ENCODE peak calls at places on chromosome 21, in four cellular contexts. One of them, this sample, is unnamed.

GRCh38 chr21:33541105-33541711 is 709 bp downstream of the GART start:
- DNase-seq in K562: peak
- DNase-seq in A549: peak
- DNase-seq in HepG2: peak
- DNase-seq in this sample: no peak

GRCh38 chr21:43688906-43689305 is 29.5 kb downstream of the RRP1B start:
- DNase-seq in K562: no peak
- DNase-seq in A549: no peak
- DNase-seq in HepG2: no peak
- DNase-seq in this sample: no peak

GRCh38 chr21:33901421-33902288 is 13.9 kb downstream of the ATP5PO start:
- DNase-seq in K562: peak
- DNase-seq in A549: peak
- DNase-seq in HepG2: peak
- DNase-seq in this sample: peak

GRCh38 chr21:18245493-18245967 is 897 bp downstream of the CHODL start:
- DNase-seq in K562: no peak
- DNase-seq in A549: no peak
- DNase-seq in HepG2: peak
- DNase-seq in this sample: no peak

GRCh38 chr21:26506951-26507350 is 66.1 kb downstream of the CYYR1 start:
- DNase-seq in K562: no peak
- DNase-seq in HepG2: no peak
- DNase-seq in A549: no peak
- DNase-seq in this sample: no peak

GRCh38 chr21:35328856-35329455 is 279.9 kb upstream of the RUNX1 start:
- DNase-seq in K562: no peak
- DNase-seq in A549: no peak
- DNase-seq in HepG2: no peak
- DNase-seq in this sample: no peak

GRCh38 chr21:28938726-28939125 is 54.0 kb downstream of the LTN1 start:
- DNase-seq in K562: no peak
- DNase-seq in HepG2: no peak
- DNase-seq in A549: no peak
- DNase-seq in this sample: no peak

GRCh38 chr21:26391166-26391565 is 181.9 kb downstream of the CYYR1 start:
- DNase-seq in HepG2: no peak
- DNase-seq in K562: no peak
- DNase-seq in A549: peak
- DNase-seq in this sample: no peak

GRCh38 chr21:29991624-29992023 is 51.8 kb upstream of the GRIK1 start:
- DNase-seq in K562: no peak
- DNase-seq in A549: no peak
- DNase-seq in HepG2: no peak
- DNase-seq in this sample: peak
- TF ChIP-seq CTCF in K562: no peak
- TF ChIP-seq CTCF in A549: no peak
- TF ChIP-seq CTCF in HepG2: no peak
- TF ChIP-seq CTCF in this sample: no peak

DNA sequence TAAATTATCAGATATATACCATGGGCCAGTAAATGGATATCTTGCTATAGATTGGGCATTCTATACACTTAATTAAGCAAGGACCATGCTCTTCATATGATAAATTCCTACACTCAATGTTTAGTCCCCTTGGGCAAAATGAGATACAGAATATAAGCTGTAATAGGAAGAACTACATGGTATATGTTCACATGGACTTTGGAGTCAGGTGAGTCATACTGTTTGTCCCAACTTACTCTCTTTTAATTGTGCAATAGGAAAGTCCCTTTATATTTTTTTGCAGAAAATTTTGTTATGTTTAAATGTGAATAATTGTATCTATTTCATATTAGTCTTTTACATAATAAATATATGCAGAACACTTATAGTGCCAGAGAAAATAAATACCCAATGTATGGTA is 820.2 kb upstream of the ADAMTS5 start:
- DNase-seq in A549: no peak
- DNase-seq in K562: no peak
- DNase-seq in HepG2: no peak
- DNase-seq in this sample: no peak
- TF ChIP-seq HMGXB4 in A549: no peak
- TF ChIP-seq HMGXB4 in K562: no peak
- TF ChIP-seq HMGXB4 in HepG2: no peak
- TF ChIP-seq HMGXB4 in this sample: no peak

DNA sequence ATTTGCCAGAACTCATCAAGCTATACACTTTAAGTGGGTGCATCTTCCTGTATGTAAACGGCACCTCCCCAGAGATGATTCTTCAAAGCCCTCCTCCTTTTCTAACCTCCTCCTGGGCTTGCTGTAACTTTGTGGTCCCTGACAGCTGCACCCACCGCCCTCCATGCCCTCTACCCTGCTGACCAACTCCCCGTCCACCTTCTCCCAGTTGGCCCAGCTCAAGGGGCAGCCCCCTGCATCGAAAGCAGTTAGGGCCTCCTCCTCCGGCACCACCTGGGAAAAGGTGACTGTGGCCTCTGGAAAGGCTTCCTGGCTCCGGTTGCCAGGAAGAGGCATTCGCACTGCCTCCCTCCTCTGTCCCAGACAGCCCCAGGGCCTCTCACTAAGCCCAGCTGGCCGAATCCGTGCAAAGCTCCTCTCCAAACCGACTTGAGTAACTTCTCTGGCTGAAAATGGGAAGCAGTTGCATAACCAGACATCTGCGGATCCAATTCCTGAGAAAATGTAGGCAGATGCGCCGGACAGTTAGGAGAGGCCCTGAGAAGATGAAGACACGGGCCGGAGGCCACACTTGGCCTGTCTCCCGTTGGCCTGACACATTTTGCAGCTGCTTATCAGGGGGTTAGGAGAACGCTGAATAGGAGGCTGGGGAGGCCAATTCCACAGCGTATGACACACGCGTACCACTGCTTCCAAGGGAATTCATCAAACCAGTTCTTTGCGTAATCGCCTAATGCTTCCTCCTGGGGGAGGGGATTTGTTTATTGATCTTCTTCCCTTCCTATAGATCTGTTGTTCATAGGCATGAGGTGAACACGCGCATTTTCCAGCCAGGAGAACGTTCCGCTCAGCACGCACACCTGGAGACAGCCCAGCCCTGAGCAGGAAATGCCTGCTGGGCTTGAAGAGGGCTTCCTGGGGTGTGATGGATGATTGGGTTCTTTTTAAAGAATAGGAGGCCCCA is 48.7 kb upstream of the COL6A2 start:
- DNase-seq in A549: no peak
- DNase-seq in HepG2: no peak
- DNase-seq in K562: no peak
- DNase-seq in this sample: no peak
- TF ChIP-seq ESRRA in A549: no peak
- TF ChIP-seq ESRRA in HepG2: no peak
- TF ChIP-seq ESRRA in K562: no peak
- TF ChIP-seq ESRRA in this sample: no peak

GRCh38 chr21:15894596-15894995 is 164.8 kb downstream of the USP25 start:
- DNase-seq in HepG2: no peak
- DNase-seq in A549: no peak
- DNase-seq in K562: no peak
- DNase-seq in this sample: no peak
- TF ChIP-seq CTCF in HepG2: no peak
- TF ChIP-seq CTCF in A549: no peak
- TF ChIP-seq CTCF in K562: peak
- TF ChIP-seq CTCF in this sample: no peak

DNA sequence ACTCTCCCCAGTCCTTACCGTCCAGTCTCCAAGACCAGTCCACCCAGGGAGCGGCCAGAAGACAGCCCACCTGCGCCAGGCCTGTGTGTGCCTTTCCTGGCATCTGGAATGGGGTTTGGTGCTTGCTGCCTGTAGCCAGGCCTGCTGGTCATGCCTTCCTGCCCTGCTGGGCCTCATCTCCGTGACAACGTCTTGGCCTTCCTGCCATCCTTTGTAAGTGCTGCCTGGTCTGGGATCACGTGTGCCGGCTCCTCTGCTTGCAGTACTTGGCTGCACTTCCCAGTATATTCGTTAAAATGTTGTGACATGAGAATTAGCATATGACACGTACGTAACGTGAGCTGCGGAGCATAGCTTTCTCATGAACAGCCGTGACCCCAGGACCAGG is 145.3 kb upstream of the COL6A1 start:
- DNase-seq in A549: no peak
- DNase-seq in K562: no peak
- DNase-seq in HepG2: no peak
- DNase-seq in this sample: no peak
- TF ChIP-seq HMGXB4 in A549: no peak
- TF ChIP-seq HMGXB4 in K562: no peak
- TF ChIP-seq HMGXB4 in HepG2: no peak
- TF ChIP-seq HMGXB4 in this sample: no peak

DNA sequence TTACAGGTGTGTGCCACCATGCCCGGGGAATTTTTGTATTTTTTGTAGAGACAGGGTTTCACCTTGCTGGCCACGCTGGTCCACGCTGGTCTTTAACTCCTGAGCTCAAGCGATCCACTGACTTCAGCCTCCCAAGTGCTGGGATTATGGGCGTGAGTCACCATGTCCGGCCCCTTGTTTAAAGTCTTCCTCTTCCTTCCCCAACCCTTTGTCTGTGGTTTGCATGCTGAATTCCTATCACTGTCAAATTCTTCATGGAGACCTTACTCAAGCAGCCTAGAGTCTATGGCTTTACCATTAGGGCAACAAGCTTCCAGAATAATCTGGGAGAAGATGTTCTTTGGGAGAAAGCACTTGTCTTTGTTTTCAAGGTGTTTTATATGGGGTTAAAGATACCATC is 34.7 kb downstream of the B3GALT5 start:
- DNase-seq in K562: no peak
- DNase-seq in A549: no peak
- DNase-seq in HepG2: no peak
- DNase-seq in this sample: no peak
- TF ChIP-seq ESRRA in K562: no peak
- TF ChIP-seq ESRRA in A549: no peak
- TF ChIP-seq ESRRA in HepG2: no peak
- TF ChIP-seq ESRRA in this sample: no peak

GRCh38 chr21:32114434-32115063 is 164.3 kb downstream of the MIS18A start:
- DNase-seq in HepG2: no peak
- DNase-seq in A549: no peak
- DNase-seq in K562: no peak
- DNase-seq in this sample: no peak

GRCh38 chr21:32112194-32112593 is 166.7 kb downstream of the MIS18A start:
- DNase-seq in A549: no peak
- DNase-seq in K562: no peak
- DNase-seq in HepG2: no peak
- DNase-seq in this sample: no peak

GRCh38 chr21:32119389-32119788 is 159.5 kb downstream of the MIS18A start:
- DNase-seq in K562: no peak
- DNase-seq in HepG2: no peak
- DNase-seq in A549: no peak
- DNase-seq in this sample: no peak

DNA sequence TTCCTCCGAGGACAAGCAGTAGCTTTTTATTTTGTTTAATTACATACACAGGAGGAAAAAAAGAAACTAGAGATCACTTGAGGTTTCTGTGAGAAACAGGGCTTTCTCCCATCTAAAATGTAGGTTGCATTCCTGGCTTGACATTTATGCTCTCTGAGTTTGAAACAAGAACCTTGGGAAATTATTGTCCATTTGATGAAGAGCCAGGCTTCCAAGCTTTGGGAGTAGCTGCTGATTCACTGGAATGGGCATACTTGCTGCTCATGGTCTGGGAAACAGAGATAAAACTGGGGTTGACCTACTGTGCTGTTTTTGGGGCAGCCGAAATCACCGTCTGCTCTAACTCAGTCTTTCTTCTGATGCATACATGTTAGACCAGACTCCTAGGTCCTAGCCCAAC is 165.4 kb downstream of the MIS18A start:
- DNase-seq in K562: no peak
- DNase-seq in A549: no peak
- DNase-seq in HepG2: no peak
- DNase-seq in this sample: no peak
- TF ChIP-seq CTCF in K562: no peak
- TF ChIP-seq CTCF in A549: no peak
- TF ChIP-seq CTCF in HepG2: no peak
- TF ChIP-seq CTCF in this sample: no peak

GRCh38 chr21:42383331-42383730 is 12.5 kb downstream of the TMPRSS3 start:
- DNase-seq in HepG2: no peak
- DNase-seq in A549: no peak
- DNase-seq in K562: no peak
- DNase-seq in this sample: no peak
- TF ChIP-seq HMGXB4 in HepG2: no peak
- TF ChIP-seq HMGXB4 in A549: no peak
- TF ChIP-seq HMGXB4 in K562: no peak
- TF ChIP-seq HMGXB4 in this sample: no peak

This sample was measured in WTC11.